ENCODE peak calls at places on chromosome X, in four cellular contexts. Q is OCI-LY7, G is cardiac fibroblast, V is foreskin keratinocyte. I is an unnamed sample.

GRCh38 chrX:2578864-2579263 is 78.1 kb upstream of the DHRSX start:
- DNase-seq in V (no peak), G (no peak), Q (peak; percentile 41), I (no peak)

GRCh38 chrX:46628406-46629371 is 55.1 kb downstream of the CHST7 start:
- DNase-seq in Q (peak; percentile 5), G (peak; percentile 58), V (no peak), I (peak; percentile 16)

GRCh38 chrX:68699960-68700746 is 52.7 kb downstream of the STARD8 start:
- DNase-seq in V (peak; percentile 52), G (peak; percentile 43), Q (no peak), I (no peak)

GRCh38 chrX:28922106-28922505 is 334.9 kb downstream of the IL1RAPL1 start:
- DNase-seq in G (peak; percentile 50), Q (no peak), V (no peak), I (no peak)

GRCh38 chrX:96407043-96407442 is 277.6 kb upstream of the DIAPH2 start:
- DNase-seq in V (peak; percentile 3), Q (no peak), G (peak; percentile 46), I (no peak)

GRCh38 chrX:43970528-43970927 is 2.7 kb downstream of the NDP start:
- DNase-seq in Q (no peak), G (no peak), V (peak; percentile 18), I (no peak)

GRCh38 chrX:9532349-9532748 is 67.5 kb downstream of the TBL1X start:
- DNase-seq in Q (no peak), G (peak; percentile 70), V (no peak), I (no peak)

GRCh38 chrX:41600266-41600665 is 88.5 kb upstream of the GPR34 start:
- DNase-seq in V (peak; percentile 25), Q (no peak), G (peak; percentile 62), I (no peak)

GRCh38 chrX:127879585-127879984 is 172.6 kb downstream of the ACTRT1 start:
- DNase-seq in G (no peak), V (no peak), Q (no peak), I (no peak)

GRCh38 chrX:45771114-45771513 is 570.4 kb upstream of the DIPK2B start:
- DNase-seq in Q (no peak), V (peak; percentile 87), G (peak; percentile 78), I (no peak)

GRCh38 chrX:24110049-24110448 is 39.5 kb upstream of the ZFX start:
- DNase-seq in G (no peak), Q (no peak), V (no peak), I (no peak)

GRCh38 chrX:70826715-70827114 is 81.8 kb downstream of the TEX11 start:
- DNase-seq in G (no peak), Q (no peak), V (no peak), I (no peak)

GRCh38 chrX:14529288-14529989 is at the start of gene GLRA2:
- DNase-seq in V (no peak), Q (no peak), G (peak; percentile 1), I (no peak)

GRCh38 chrX:110003167-110004156 is 548 bp downstream of the TMEM164 start:
- DNase-seq in V (peak; percentile 37), G (peak; percentile 24), Q (no peak), I (no peak)

GRCh38 chrX:106894978-106895452 is 8.1 kb downstream of the RIPPLY1 start:
- DNase-seq in Q (no peak), V (peak; percentile 71), G (peak; percentile 73), I (no peak)

GRCh38 chrX:53086464-53086863 is 4.3 kb downstream of the TSPYL2 start:
- DNase-seq in G (peak; percentile 47), Q (no peak), V (no peak), I (no peak)

GRCh38 chrX:29488919-29489318 is 726.4 kb upstream of the MAGEB2 start:
- DNase-seq in Q (no peak), G (no peak), V (no peak), I (no peak)

GRCh38 chrX:134396174-134396573 is 63.8 kb upstream of the HPRT1 start:
- DNase-seq in V (no peak), G (peak; percentile 30), Q (peak; percentile 8), I (no peak)

GRCh38 chrX:10157545-10157944 is 770 bp downstream of the CLCN4 start:
- DNase-seq in V (peak; percentile 7), Q (no peak), G (peak; percentile 60), I (no peak)

GRCh38 chrX:107000013-107000515 is at the start of gene MORC4:
- DNase-seq in V (peak; percentile 87), G (peak; percentile 83), Q (peak; percentile 80), I (peak; percentile 42)

GRCh38 chrX:63657821-63658220 is 127.2 kb downstream of the ARHGEF9 start:
- DNase-seq in Q (no peak), V (peak; percentile 69), G (peak; percentile 83), I (no peak)

GRCh38 chrX:46912098-46912672 is at the start of gene JADE3:
- DNase-seq in G (peak; percentile 79), Q (peak; percentile 71), V (peak; percentile 35), I (peak; percentile 56)

GRCh38 chrX:32116047-32116446 is 1044.2 kb upstream of the FTHL17 start:
- DNase-seq in Q (no peak), V (no peak), G (peak; percentile 1), I (no peak)
- TF ChIP-seq CTCF in Q (peak; percentile 38), V (no peak), G (no peak), I (no peak)

GRCh38 chrX:76538860-76539259 is 111.3 kb downstream of the MAGEE1 start:
- DNase-seq in G (no peak), V (no peak), Q (no peak), I (no peak)
- TF ChIP-seq CTCF in G (no peak), V (no peak), Q (no peak), I (no peak)

GRCh38 chrX:54248309-54248708 is 65.3 kb upstream of the FAM120C start:
- DNase-seq in Q (peak; percentile 38), G (peak; percentile 41), V (peak; percentile 41), I (no peak)
- TF ChIP-seq CTCF in Q (peak; percentile 65), G (peak; percentile 25), V (peak; percentile 66), I (no peak)

DNA sequence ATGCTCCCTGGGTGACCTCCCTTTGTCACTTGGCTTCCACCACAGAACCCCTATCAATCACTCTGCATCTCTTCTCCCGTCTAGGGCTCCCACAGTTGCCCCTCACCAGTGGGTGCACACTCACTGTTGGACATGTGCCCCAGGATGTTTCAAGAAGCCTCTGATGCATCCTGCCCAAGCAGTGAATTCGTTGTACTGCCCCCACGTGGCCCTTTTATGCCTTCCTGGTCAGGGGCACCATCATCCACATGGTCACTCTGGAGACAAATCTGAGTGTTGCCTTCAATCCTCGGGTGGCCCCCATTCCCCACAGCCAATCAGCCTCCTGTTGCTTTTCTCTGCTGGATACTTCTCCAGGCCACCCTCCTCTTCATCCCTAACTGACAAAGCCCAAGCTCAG is 12.2 kb downstream of the ITIH6 start:
- DNase-seq in Q (peak; percentile 33), V (no peak), G (peak; percentile 26), I (no peak)
- TF ChIP-seq CTCF in Q (peak; percentile 54), V (peak; percentile 30), G (peak; percentile 13), I (no peak)

DNA sequence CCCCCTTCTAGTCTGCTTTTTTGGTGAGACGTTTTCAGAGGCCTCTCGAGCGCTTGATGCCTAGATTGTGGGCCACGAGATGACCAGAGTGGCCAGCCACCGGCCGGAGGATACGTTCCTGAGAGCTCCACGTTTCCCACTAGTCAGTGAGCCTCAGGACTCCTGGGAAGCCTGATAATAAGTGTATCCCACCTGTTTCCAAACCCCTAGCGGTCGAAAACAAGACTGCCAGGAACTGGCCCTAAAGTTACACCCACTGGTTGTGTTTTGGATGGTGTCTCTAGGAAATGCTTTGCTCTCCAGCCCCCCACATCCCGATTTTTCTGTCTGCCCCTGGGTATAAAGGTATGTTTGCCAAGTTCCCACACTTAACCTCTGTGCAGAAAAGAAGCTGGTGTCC is 4.6 kb upstream of the RS1 start:
- DNase-seq in V (no peak), Q (no peak), G (peak; percentile 6), I (no peak)
- TF ChIP-seq CTCF in V (peak; percentile 32), Q (no peak), G (peak; percentile 35), I (no peak)

DNA sequence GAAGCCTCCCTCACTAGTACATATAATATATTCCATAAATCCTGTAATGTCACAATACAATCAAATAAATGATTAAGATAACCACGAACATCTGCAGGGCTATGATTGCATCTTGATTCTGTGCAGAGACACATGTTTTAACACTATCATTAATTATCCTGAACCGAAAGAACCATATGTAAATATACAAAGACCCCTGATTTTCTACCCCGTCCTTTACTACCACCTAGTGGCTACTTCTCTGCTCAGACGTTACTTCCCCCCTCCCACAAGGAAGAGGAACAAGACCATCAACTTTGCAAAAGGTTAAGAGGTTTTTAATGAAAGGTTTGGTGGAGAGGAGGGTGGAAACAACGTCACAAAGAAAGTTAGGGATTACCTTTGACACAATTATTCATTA is 134.0 kb downstream of the COL4A6 start:
- DNase-seq in Q (peak; percentile 5), V (no peak), G (peak; percentile 50), I (no peak)
- TF ChIP-seq CTCF in Q (peak; percentile 71), V (peak; percentile 63), G (peak; percentile 40), I (no peak)

GRCh38 chrX:136204571-136204970 is 46.6 kb downstream of the MAP7D3 start:
- DNase-seq in Q (no peak), V (no peak), G (peak; percentile 80), I (no peak)

GRCh38 chrX:136205882-136206281 is 45.3 kb downstream of the MAP7D3 start:
- DNase-seq in Q (no peak), V (no peak), G (no peak), I (no peak)

GRCh38 chrX:136202889-136203288 is 48.3 kb downstream of the MAP7D3 start:
- DNase-seq in G (peak; percentile 70), V (no peak), Q (no peak), I (no peak)

GRCh38 chrX:136201601-136202000 is 49.6 kb downstream of the MAP7D3 start:
- DNase-seq in Q (no peak), G (no peak), V (no peak), I (no peak)

GRCh38 chrX:136203438-136203837 is 47.8 kb downstream of the MAP7D3 start:
- DNase-seq in G (no peak), Q (no peak), V (no peak), I (no peak)
- TF ChIP-seq CTCF in G (no peak), Q (no peak), V (no peak), I (no peak)

GRCh38 chrX:38800981-38801845 is at the start of gene MID1IP1:
- DNase-seq in V (peak; percentile 87), G (peak; percentile 95), Q (peak; percentile 88), I (peak; percentile 54)

GRCh38 chrX:38803286-38803608 is 2.0 kb downstream of the MID1IP1 start:
- DNase-seq in V (peak; percentile 32), G (no peak), Q (peak; percentile 45), I (no peak)

GRCh38 chrX:38796926-38797325 is 4.3 kb upstream of the MID1IP1 start:
- DNase-seq in V (peak; percentile 41), G (peak; percentile 46), Q (no peak), I (no peak)

GRCh38 chrX:38798956-38799355 is 2.3 kb upstream of the MID1IP1 start:
- DNase-seq in V (peak; percentile 48), G (peak; percentile 37), Q (no peak), I (no peak)

DNA sequence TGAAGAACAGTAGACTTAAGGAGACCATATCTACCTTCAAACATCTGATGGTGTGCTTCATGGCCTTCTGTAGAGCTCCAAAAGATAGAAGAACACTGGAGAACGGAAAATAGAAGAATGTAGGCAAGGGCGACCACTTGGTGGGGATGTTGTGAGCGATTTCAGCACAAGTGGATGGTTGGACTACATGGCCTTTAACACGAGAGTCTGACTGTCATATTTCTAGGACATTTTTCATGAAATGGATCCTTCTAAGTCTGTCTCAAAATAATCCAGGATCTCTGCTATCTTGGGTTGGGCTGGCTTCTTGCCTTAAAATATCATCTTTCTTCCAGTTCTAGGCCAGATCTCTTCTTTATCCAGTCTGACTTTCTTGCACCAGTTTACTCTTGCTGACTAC is 1.3 kb upstream of the MID1IP1 start:
- DNase-seq in V (no peak), G (no peak), Q (peak; percentile 39), I (no peak)
- TF ChIP-seq CTCF in V (no peak), G (no peak), Q (peak; percentile 52), I (no peak)

GRCh38 chrX:153687121-153688039 is at the start of gene SLC6A8:
- DNase-seq in Q (peak; percentile 31), G (peak; percentile 76), V (no peak), I (peak; percentile 34)
- TF ChIP-seq CTCF in Q (peak; percentile 63), G (no peak), V (no peak), I (no peak)

I was measured in activated B cell treated with CpG ODN at 0.5 μM for 24 hours.